ENCODE peak calls at places on chromosome X, in seven cellular contexts. P is bronchial epithelial cell, T is Panc1, L is ovary, Y is MM.1S, D is PC-9, Z is spleen. A is an unnamed sample.
A peak's percentile ranks its signal among the peaks of the same experiment; 100 is the strongest.

GRCh38 chrX:48179691-48180090 is 16.9 kb downstream of the SSX5 start:
- DNase-seq in P (peak; percentile 88), T (no peak), L (no peak), Y (no peak), D (no peak), Z (no peak), A (no peak)

GRCh38 chrX:48924270-48924669 is 5.4 kb upstream of the PIM2 start:
- DNase-seq in P (no peak), T (no peak), L (no peak), Y (no peak), D (no peak), Z (no peak), A (no peak)

GRCh38 chrX:3362956-3363355 is 16.5 kb upstream of the MXRA5 start:
- DNase-seq in P (peak; percentile 86), T (no peak), L (no peak), Y (no peak), D (no peak), Z (no peak), A (no peak)

GRCh38 chrX:155874571-155875244 is 6.4 kb upstream of the VAMP7 start:
- DNase-seq in P (no peak), T (no peak), L (no peak), Y (no peak), D (no peak), Z (no peak), A (no peak)

GRCh38 chrX:9501362-9501761 is 36.5 kb downstream of the TBL1X start:
- DNase-seq in P (no peak), T (no peak), L (no peak), Y (no peak), D (no peak), Z (no peak), A (no peak)

GRCh38 chrX:54483946-54484345 is 12.1 kb downstream of the FGD1 start:
- DNase-seq in P (no peak), T (no peak), L (no peak), Y (no peak), D (no peak), Z (no peak), A (no peak)

GRCh38 chrX:110228453-110228852 is 89.4 kb downstream of the AMMECR1 start:
- DNase-seq in P (no peak), T (no peak), L (no peak), Y (no peak), D (no peak), Z (no peak), A (no peak)

GRCh38 chrX:107566603-107567262 is 61.6 kb upstream of the PRPS1 start:
- DNase-seq in P (no peak), T (no peak), L (no peak), Y (no peak), D (no peak), Z (no peak), A (peak; percentile 3)

GRCh38 chrX:132940727-132941162 is 17.7 kb downstream of the HS6ST2 start:
- DNase-seq in P (peak; percentile 75), T (no peak), L (no peak), Y (peak; percentile 22), D (peak; percentile 61), Z (no peak), A (no peak)

GRCh38 chrX:152833378-152833777 is 2.5 kb downstream of the NSDHL start:
- DNase-seq in P (no peak), T (no peak), L (no peak), Y (no peak), D (no peak), Z (no peak), A (no peak)

GRCh38 chrX:37350034-37350365 is 836 bp downstream of the PRRG1 start:
- DNase-seq in P (peak; percentile 9), T (no peak), L (peak; percentile 16), Y (no peak), D (no peak), Z (no peak), A (no peak)

GRCh38 chrX:267771-268261 is 13.4 kb upstream of the PLCXD1 start:
- DNase-seq in P (no peak), T (no peak), L (peak; percentile 14), Y (no peak), D (no peak), Z (peak; percentile 71), A (no peak)

GRCh38 chrX:49186125-49187027 is at the start of gene PRICKLE3:
- DNase-seq in P (peak; percentile 40), T (no peak), L (peak; percentile 84), Y (peak; percentile 73), D (peak; percentile 73), Z (peak; percentile 96), A (peak; percentile 22)

GRCh38 chrX:101409043-101409442 is 1.0 kb downstream of the HNRNPH2 start:
- DNase-seq in P (no peak), T (no peak), L (no peak), Y (no peak), D (no peak), Z (no peak), A (no peak)

GRCh38 chrX:17563515-17563914 is 173.8 kb upstream of the SCML1 start:
- DNase-seq in P (peak; percentile 24), T (no peak), L (no peak), Y (no peak), D (no peak), Z (no peak), A (peak; percentile 35)

GRCh38 chrX:76862509-76862908 is 435.0 kb downstream of the MAGEE1 start:
- DNase-seq in P (no peak), T (no peak), L (no peak), Y (peak; percentile 68), D (no peak), Z (no peak), A (no peak)

GRCh38 chrX:14476169-14476568 is 53.2 kb upstream of the GLRA2 start:
- DNase-seq in P (no peak), T (no peak), L (no peak), Y (no peak), D (no peak), Z (no peak), A (no peak)

GRCh38 chrX:67721321-67721720 is 177.5 kb downstream of the AR start:
- DNase-seq in P (no peak), T (no peak), L (no peak), Y (no peak), D (no peak), Z (no peak), A (no peak)

GRCh38 chrX:101595739-101596419 is 21.9 kb downstream of the ARMCX6 start:
- DNase-seq in P (peak; percentile 53), T (peak; percentile 33), L (peak; percentile 30), Y (peak; percentile 50), D (peak; percentile 18), Z (no peak), A (peak; percentile 40)

GRCh38 chrX:8731579-8732395 is at the start of gene ANOS1:
- DNase-seq in P (no peak), T (no peak), L (peak; percentile 20), Y (peak; percentile 11), D (no peak), Z (peak; percentile 75), A (no peak)

GRCh38 chrX:872090-872489 is 241.5 kb downstream of the SHOX start:
- DNase-seq in P (no peak), T (no peak), L (no peak), Y (no peak), D (no peak), Z (no peak), A (no peak)

GRCh38 chrX:12979011-12979629 is 4.2 kb downstream of the TMSB4X start:
- DNase-seq in P (no peak), T (no peak), L (no peak), Y (no peak), D (no peak), Z (no peak), A (no peak)

GRCh38 chrX:48589482-48590162 is 7.7 kb upstream of the WDR13 start:
- DNase-seq in P (no peak), T (no peak), L (no peak), Y (no peak), D (no peak), Z (no peak), A (no peak)

GRCh38 chrX:44012484-44013096 is 39.4 kb upstream of the NDP start:
- DNase-seq in P (peak; percentile 91), T (peak; percentile 84), L (no peak), Y (peak; percentile 50), D (peak; percentile 65), Z (peak; percentile 81), A (peak; percentile 61)

GRCh38 chrX:129701624-129702069 is 37.1 kb upstream of the XPNPEP2 start:
- DNase-seq in P (no peak), T (no peak), L (peak; percentile 80), Y (no peak), D (no peak), Z (no peak), A (peak; percentile 6)

GRCh38 chrX:72132456-72132855 is 741 bp upstream of the RTL5 start:
- DNase-seq in P (no peak), T (no peak), L (no peak), Y (no peak), D (no peak), Z (no peak), A (no peak)
- H3K4me3 ChIP-seq in P (no peak overlapping the region), T (peak overlapping the region; percentile 48), L (no peak overlapping the region), Y (peak overlapping the region; percentile 56), D (no peak overlapping the region), Z (no peak overlapping the region), A (peak overlapping the region; percentile 35)

DNA sequence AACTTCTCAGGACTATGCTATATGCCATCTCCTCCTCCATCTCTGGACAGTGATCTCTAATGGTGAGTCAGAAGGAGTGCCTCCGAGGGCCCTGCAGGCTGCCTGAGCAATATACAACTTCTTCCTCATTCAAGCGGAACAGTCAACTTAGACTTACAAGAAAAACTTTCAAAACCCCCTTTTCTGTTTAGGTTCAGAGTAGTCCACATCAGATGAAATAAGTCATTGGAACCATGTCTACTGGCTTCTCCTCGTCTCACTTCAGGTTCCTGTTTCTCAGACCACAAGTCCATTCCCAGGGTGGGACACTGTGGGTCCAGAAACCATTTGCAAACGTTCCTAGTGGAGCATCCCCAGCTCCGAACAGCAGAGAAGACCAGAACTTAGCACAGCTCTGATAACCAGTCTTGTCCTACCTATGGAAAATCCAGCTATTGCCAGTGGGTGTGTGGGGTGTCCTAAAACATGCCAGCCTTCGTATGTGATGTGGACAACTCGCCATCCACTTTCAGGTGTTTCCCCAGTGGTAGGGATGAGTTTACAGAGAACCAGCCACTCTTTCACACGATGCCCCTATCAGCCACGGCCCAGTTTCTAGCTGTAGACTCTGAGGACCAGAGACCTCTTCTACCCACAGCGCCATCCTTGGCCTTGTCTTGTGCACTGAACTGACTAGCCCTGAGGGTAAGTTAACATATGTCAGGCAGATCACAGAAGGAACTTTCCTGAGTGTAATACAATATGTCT is 32.7 kb upstream of the NKRF start:
- DNase-seq in P (peak; percentile 4), T (no peak), L (no peak), Y (no peak), D (no peak), Z (no peak), A (no peak)
- H3K36me3 ChIP-seq in P (no peaks in the 10 kb centered on the region), T (no peaks in the 10 kb centered on the region), L (no peaks in the 10 kb centered on the region), Y (peaks cover 16% of the 10 kb centered on the region), D (no peaks in the 10 kb centered on the region), Z (peaks cover 8% of the 10 kb centered on the region), A (no peaks in the 10 kb centered on the region)

DNA sequence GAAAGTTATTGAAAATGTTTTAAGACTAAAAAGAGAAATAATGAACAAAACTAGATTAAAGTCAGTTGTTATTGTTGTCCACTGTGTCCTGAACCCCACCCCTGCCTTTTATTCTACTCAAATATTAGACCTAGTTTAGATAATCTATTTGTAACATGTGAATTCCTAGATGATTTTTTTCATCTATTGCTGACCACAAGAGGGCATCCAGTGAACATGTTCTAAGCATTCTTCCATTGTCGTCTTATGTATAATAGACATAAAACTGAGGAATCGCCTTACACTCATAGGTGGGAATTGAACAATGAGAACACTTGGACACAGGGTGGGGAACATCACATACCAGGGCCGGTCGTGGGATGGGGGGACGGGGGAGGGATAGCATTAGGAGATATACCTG is 36.4 kb upstream of the HPRT1 start:
- DNase-seq in P (peak; percentile 26), T (no peak), L (no peak), Y (no peak), D (no peak), Z (no peak), A (no peak)
- TF ChIP-seq CTCF in P (peak; percentile 12), T (peak; percentile 64), L (no peak), Y (peak; percentile 24), D (peak; percentile 71), Z (no peak), A (peak; percentile 36)

GRCh38 chrX:119960639-119961038 is 17.1 kb upstream of the NKAP start:
- DNase-seq in P (no peak), T (no peak), L (no peak), Y (no peak), D (no peak), Z (no peak), A (no peak)
- H3K4me3 ChIP-seq in P (no peak overlapping the region), T (no peak overlapping the region), L (no peak overlapping the region), Y (no peak overlapping the region), D (no peak overlapping the region), Z (no peak overlapping the region), A (no peak overlapping the region)

A was measured in brain microvascular endothelial cell.